ENCODE peak calls at places on chromosomes 6 and 20, in six cellular contexts. M is fibroblast of lung, K is IMR-90, G is HCT116, I is DND-41, S is adipocyte. Y is an unnamed sample.

GRCh38 chr6:43009124-43009523 is 4.6 kb downstream of the MEA1 start:
- DNase-seq in M (peak; percentile 28), K (peak; percentile 27), G (no peak), I (peak; percentile 58), S (peak; percentile 41), Y (no peak)

GRCh38 chr20:47817573-47817972 is 32.3 kb upstream of the SULF2 start:
- DNase-seq in M (no peak), K (no peak), G (no peak), I (no peak), S (no peak), Y (no peak)

GRCh38 chr6:53646606-53647005 is 18.9 kb downstream of the KLHL31 start:
- DNase-seq in M (no peak), K (no peak), G (no peak), I (no peak), S (no peak), Y (no peak)

GRCh38 chr20:6533828-6534388 is 233.6 kb upstream of the BMP2 start:
- DNase-seq in M (peak; percentile 91), K (peak; percentile 88), G (no peak), I (no peak), S (peak; percentile 83), Y (no peak)

GRCh38 chr20:32831982-32832381 is 12.2 kb downstream of the MAPRE1 start:
- DNase-seq in M (no peak), K (no peak), G (no peak), I (no peak), S (no peak), Y (no peak)

GRCh38 chr6:167548451-167548850 is 223.6 kb downstream of the TTLL2 start:
- DNase-seq in M (no peak), K (no peak), G (no peak), I (no peak), S (no peak), Y (no peak)

GRCh38 chr20:48201881-48202280 is 416.6 kb upstream of the SULF2 start:
- DNase-seq in M (no peak), K (no peak), G (no peak), I (no peak), S (no peak), Y (no peak)

GRCh38 chr20:7196481-7196880 is 429.0 kb downstream of the BMP2 start:
- DNase-seq in M (no peak), K (no peak), G (no peak), I (no peak), S (no peak), Y (no peak)

GRCh38 chr6:51989789-51990188 is 97.6 kb downstream of the PKHD1 start:
- DNase-seq in M (no peak), K (no peak), G (no peak), I (no peak), S (no peak), Y (no peak)

GRCh38 chr6:46452312-46452917 is 38.8 kb downstream of the RCAN2 start:
- DNase-seq in M (no peak), K (no peak), G (no peak), I (no peak), S (peak; percentile 35), Y (no peak)

GRCh38 chr6:38714239-38715015 is 684 bp upstream of the DNAH8 start:
- DNase-seq in M (no peak), K (no peak), G (no peak), I (no peak), S (peak; percentile 7), Y (no peak)

GRCh38 chr20:58133020-58133419 is 95.4 kb downstream of the ANKRD60 start:
- DNase-seq in M (peak; percentile 36), K (no peak), G (no peak), I (no peak), S (no peak), Y (no peak)

GRCh38 chr6:7006536-7007191 is 101.1 kb upstream of the RREB1 start:
- DNase-seq in M (no peak), K (no peak), G (no peak), I (no peak), S (no peak), Y (peak; percentile 58)

GRCh38 chr6:34934516-34934915 is 45.5 kb downstream of the ANKS1A start:
- DNase-seq in M (peak; percentile 56), K (peak; percentile 59), G (no peak), I (no peak), S (no peak), Y (no peak)

GRCh38 chr20:40956503-40956902 is 72.1 kb upstream of the TOP1 start:
- DNase-seq in M (no peak), K (no peak), G (no peak), I (peak; percentile 64), S (no peak), Y (no peak)

GRCh38 chr6:88908598-88909548 is 54.5 kb downstream of the RNGTT start:
- DNase-seq in M (no peak), K (no peak), G (no peak), I (no peak), S (no peak), Y (no peak)

GRCh38 chr6:17032595-17033591 is 69.0 kb upstream of the STMND1 start:
- DNase-seq in M (peak; percentile 95), K (peak; percentile 95), G (no peak), I (no peak), S (peak; percentile 97), Y (peak; percentile 65)

GRCh38 chr20:24730750-24731149 is 218.3 kb upstream of the CST7 start:
- DNase-seq in M (no peak), K (no peak), G (no peak), I (no peak), S (no peak), Y (no peak)

GRCh38 chr6:107674995-107675738 is 148.9 kb downstream of the SCML4 start:
- DNase-seq in M (peak; percentile 86), K (peak; percentile 84), G (peak; percentile 71), I (peak; percentile 86), S (peak; percentile 93), Y (no peak)

GRCh38 chr6:22892452-22892851 is 323.1 kb downstream of the HDGFL1 start:
- DNase-seq in M (peak; percentile 97), K (peak; percentile 99), G (no peak), I (no peak), S (peak; percentile 95), Y (no peak)

GRCh38 chr20:10094566-10095173 is 59.9 kb downstream of the ANKEF1 start:
- DNase-seq in M (peak; percentile 45), K (no peak), G (no peak), I (no peak), S (peak; percentile 32), Y (no peak)

GRCh38 chr6:11374036-11375010 is 141.9 kb upstream of the NEDD9 start:
- DNase-seq in M (no peak), K (no peak), G (no peak), I (no peak), S (no peak), Y (no peak)

GRCh38 chr6:34560366-34561226 is 4.5 kb upstream of the SPDEF start:
- DNase-seq in M (peak; percentile 59), K (peak; percentile 75), G (no peak), I (no peak), S (no peak), Y (no peak)

GRCh38 chr6:105184921-105185320 is 5.1 kb upstream of the POPDC3 start:
- DNase-seq in M (no peak), K (peak; percentile 45), G (no peak), I (no peak), S (peak; percentile 47), Y (no peak)

GRCh38 chr6:132750455-132751248 is 7.1 kb downstream of the VNN2 start:
- DNase-seq in M (no peak), K (no peak), G (no peak), I (no peak), S (no peak), Y (no peak)

GRCh38 chr6:132749111-132749510 is 8.6 kb downstream of the VNN2 start:
- DNase-seq in M (peak; percentile 80), K (peak; percentile 58), G (no peak), I (no peak), S (peak; percentile 47), Y (no peak)

GRCh38 chr6:132752255-132752654 is 5.4 kb downstream of the VNN2 start:
- DNase-seq in M (no peak), K (no peak), G (no peak), I (no peak), S (no peak), Y (no peak)

GRCh38 chr6:132751828-132752227 is 5.9 kb downstream of the VNN2 start:
- DNase-seq in M (no peak), K (no peak), G (no peak), I (no peak), S (no peak), Y (no peak)

GRCh38 chr6:132751306-132751705 is 6.4 kb downstream of the VNN2 start:
- DNase-seq in M (no peak), K (no peak), G (no peak), I (no peak), S (no peak), Y (no peak)
- H3K4me3 ChIP-seq in M (no peak overlapping the region), K (no peak overlapping the region), G (no peak overlapping the region), I (no peak overlapping the region), S (no peak overlapping the region), Y (no peak overlapping the region)

DNA sequence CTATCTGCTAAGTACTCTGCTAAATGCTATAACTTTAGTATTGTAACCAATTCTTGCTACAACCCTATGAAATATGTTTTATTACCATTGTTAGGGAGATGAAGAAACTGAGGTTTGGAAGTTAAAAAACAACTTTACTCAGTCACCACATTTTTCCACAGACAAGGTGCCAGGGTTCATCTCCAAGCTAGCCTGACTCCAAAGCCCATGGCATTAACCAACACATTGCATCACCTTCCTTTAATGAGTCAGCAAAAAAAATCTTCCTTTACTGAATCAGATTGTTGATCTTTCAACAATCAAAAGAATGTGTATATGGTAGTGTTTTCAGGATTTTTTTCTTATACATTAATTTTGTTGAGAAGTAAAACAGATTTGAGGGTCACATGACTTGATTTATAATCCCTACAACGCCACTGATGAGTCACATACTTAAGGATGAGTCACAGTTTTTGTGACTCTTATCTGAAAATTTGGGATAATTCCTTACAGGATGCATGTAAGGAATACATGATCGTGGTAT is 41.5 kb downstream of the MAN1A1 start:
- DNase-seq in M (peak; percentile 85), K (peak; percentile 84), G (peak; percentile 51), I (no peak), S (peak; percentile 86), Y (peak; percentile 6)
- H3K9ac ChIP-seq in M (no peak overlapping the region), K (no peak overlapping the region), G (no peak overlapping the region), I (no peak overlapping the region), S (no peak overlapping the region), Y (no peak overlapping the region)

GRCh38 chr6:36523936-36524499 is 23.3 kb downstream of the STK38 start:
- DNase-seq in M (no peak), K (no peak), G (no peak), I (no peak), S (no peak), Y (no peak)
- H3K36me3 ChIP-seq in M (peaks cover 5% of the 10 kb centered on the region), K (peaks cover 13% of the 10 kb centered on the region), G (peaks cover 18% of the 10 kb centered on the region), I (peaks cover 84% of the 10 kb centered on the region), S (peaks cover 86% of the 10 kb centered on the region), Y (peaks cover 32% of the 10 kb centered on the region)

DNA sequence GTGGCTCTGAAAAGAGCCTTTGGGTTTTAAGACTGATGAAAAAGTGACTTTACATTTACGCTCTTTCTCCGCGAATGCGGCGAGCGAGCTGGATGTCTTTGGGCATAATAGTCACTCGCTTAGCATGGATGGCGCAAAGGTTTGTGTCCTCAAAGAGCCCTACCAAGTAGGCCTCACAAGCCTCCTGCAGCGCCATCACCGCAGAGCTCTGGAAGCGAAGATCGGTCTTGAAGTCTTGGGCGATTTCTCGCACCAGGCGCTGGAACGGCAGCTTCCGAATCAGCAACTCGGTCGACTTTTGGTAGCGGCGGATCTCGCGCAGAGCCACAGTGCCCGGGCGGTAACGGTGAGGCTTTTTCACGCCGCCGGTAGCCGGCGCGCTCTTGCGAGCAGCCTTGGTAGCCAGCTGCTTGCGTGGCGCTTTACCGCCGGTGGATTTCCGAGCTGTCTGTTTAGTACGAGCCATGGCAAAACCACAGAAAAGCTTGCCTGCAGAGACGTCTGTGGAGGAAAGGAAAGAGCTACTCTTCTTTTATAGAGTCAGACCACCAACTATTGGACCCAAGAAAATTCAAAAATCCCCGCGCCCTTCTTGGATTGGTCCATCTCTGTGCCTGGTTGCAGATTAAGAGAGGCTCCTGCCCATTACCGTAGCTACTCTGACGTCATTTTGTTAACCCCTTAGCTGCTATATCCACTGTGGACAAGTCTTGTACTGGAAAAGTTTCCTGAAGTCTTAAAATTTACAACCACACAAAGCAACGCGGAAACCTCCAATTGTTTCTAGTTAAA is 55.4 kb upstream of the HFE start:
- DNase-seq in M (peak; percentile 98), K (peak; percentile 97), G (peak; percentile 99), I (peak; percentile 96), S (peak; percentile 97), Y (peak; percentile 99)
- H3K4me3 ChIP-seq in M (peak overlapping the region; percentile 64), K (peak overlapping the region; percentile 73), G (peak overlapping the region; percentile 70), I (peak overlapping the region; percentile 67), S (peak overlapping the region; percentile 84), Y (peak overlapping the region; percentile 93)

Y was measured in SK-N-MC.